ENCODE peak calls at places on chromosome 15, in six cellular contexts. One of them, this sample, is unnamed. For H3K9me2, the result is how much of the 10 kb centered on the place peaks cover.

GRCh38 chr15:97680606-97681220 is 279.8 kb upstream of the ARRDC4 start:
- DNase-seq in OCI-LY7: no peak
- DNase-seq in PC-3: no peak
- DNase-seq in HCT116: no peak
- DNase-seq in hepatocyte: peak
- DNase-seq in GM23338: no peak
- DNase-seq in this sample: no peak

GRCh38 chr15:38905634-38906033 is 341.0 kb upstream of the RASGRP1 start:
- DNase-seq in OCI-LY7: no peak
- DNase-seq in PC-3: no peak
- DNase-seq in HCT116: no peak
- DNase-seq in hepatocyte: no peak
- DNase-seq in GM23338: no peak
- DNase-seq in this sample: no peak

GRCh38 chr15:72685925-72686794 is at the start of the genes BBS4 and HIGD2B:
- DNase-seq in OCI-LY7: peak
- DNase-seq in PC-3: peak
- DNase-seq in HCT116: peak
- DNase-seq in hepatocyte: peak
- DNase-seq in GM23338: peak
- DNase-seq in this sample: peak

GRCh38 chr15:34701536-34701935 is 53.3 kb downstream of the GJD2 start:
- DNase-seq in OCI-LY7: no peak
- DNase-seq in PC-3: no peak
- DNase-seq in HCT116: no peak
- DNase-seq in hepatocyte: no peak
- DNase-seq in GM23338: peak
- DNase-seq in this sample: no peak

GRCh38 chr15:83843511-83843910 is 189.6 kb downstream of the ADAMTSL3 start:
- DNase-seq in OCI-LY7: no peak
- DNase-seq in PC-3: peak
- DNase-seq in HCT116: no peak
- DNase-seq in hepatocyte: no peak
- DNase-seq in GM23338: no peak
- DNase-seq in this sample: no peak

GRCh38 chr15:90665288-90666134 is 51.6 kb upstream of the BLM start:
- DNase-seq in OCI-LY7: peak
- DNase-seq in PC-3: peak
- DNase-seq in HCT116: peak
- DNase-seq in hepatocyte: no peak
- DNase-seq in GM23338: peak
- DNase-seq in this sample: peak

GRCh38 chr15:68781766-68782588 is 38.7 kb downstream of the ANP32A start:
- DNase-seq in OCI-LY7: no peak
- DNase-seq in PC-3: no peak
- DNase-seq in HCT116: no peak
- DNase-seq in hepatocyte: no peak
- DNase-seq in GM23338: no peak
- DNase-seq in this sample: no peak

GRCh38 chr15:89143503-89144162 is 55.4 kb downstream of the ABHD2 start:
- DNase-seq in OCI-LY7: no peak
- DNase-seq in PC-3: peak
- DNase-seq in HCT116: no peak
- DNase-seq in hepatocyte: no peak
- DNase-seq in GM23338: no peak
- DNase-seq in this sample: peak

GRCh38 chr15:83694030-83694429 is 40.1 kb downstream of the ADAMTSL3 start:
- DNase-seq in OCI-LY7: no peak
- DNase-seq in PC-3: peak
- DNase-seq in HCT116: no peak
- DNase-seq in hepatocyte: peak
- DNase-seq in GM23338: peak
- DNase-seq in this sample: peak

GRCh38 chr15:41323611-41324010 is 8.8 kb downstream of the OIP5 start:
- DNase-seq in OCI-LY7: no peak
- DNase-seq in PC-3: no peak
- DNase-seq in HCT116: no peak
- DNase-seq in hepatocyte: no peak
- DNase-seq in GM23338: no peak
- DNase-seq in this sample: no peak

GRCh38 chr15:42914728-42915497 is 5.7 kb downstream of the TTBK2 start:
- DNase-seq in OCI-LY7: no peak
- DNase-seq in PC-3: no peak
- DNase-seq in HCT116: no peak
- DNase-seq in hepatocyte: no peak
- DNase-seq in GM23338: no peak
- DNase-seq in this sample: no peak

GRCh38 chr15:78767331-78767951 is 43.8 kb downstream of the ADAMTS7 start:
- DNase-seq in OCI-LY7: peak
- DNase-seq in PC-3: no peak
- DNase-seq in HCT116: no peak
- DNase-seq in hepatocyte: no peak
- DNase-seq in GM23338: no peak
- DNase-seq in this sample: no peak

GRCh38 chr15:78302579-78302978 is 3.2 kb upstream of the SKIC8 start:
- DNase-seq in OCI-LY7: no peak
- DNase-seq in PC-3: peak
- DNase-seq in HCT116: no peak
- DNase-seq in hepatocyte: no peak
- DNase-seq in GM23338: no peak
- DNase-seq in this sample: peak

GRCh38 chr15:88648357-88649214 is 9.8 kb downstream of the ISG20 start:
- DNase-seq in OCI-LY7: no peak
- DNase-seq in PC-3: peak
- DNase-seq in HCT116: no peak
- DNase-seq in hepatocyte: peak
- DNase-seq in GM23338: no peak
- DNase-seq in this sample: no peak

GRCh38 chr15:42427429-42428223 is 63.3 kb downstream of the ZNF106 start:
- DNase-seq in OCI-LY7: no peak
- DNase-seq in PC-3: peak
- DNase-seq in HCT116: no peak
- DNase-seq in hepatocyte: no peak
- DNase-seq in GM23338: no peak
- DNase-seq in this sample: no peak

GRCh38 chr15:58867926-58868325 is 65.6 kb downstream of the SLTM start:
- DNase-seq in OCI-LY7: no peak
- DNase-seq in PC-3: no peak
- DNase-seq in HCT116: no peak
- DNase-seq in hepatocyte: no peak
- DNase-seq in GM23338: no peak
- DNase-seq in this sample: no peak

GRCh38 chr15:58864602-58865419 is 68.7 kb downstream of the SLTM start:
- DNase-seq in OCI-LY7: no peak
- DNase-seq in PC-3: no peak
- DNase-seq in HCT116: no peak
- DNase-seq in hepatocyte: peak
- DNase-seq in GM23338: peak
- DNase-seq in this sample: peak

GRCh38 chr15:58865420-58865880 is 68.0 kb downstream of the SLTM start:
- DNase-seq in OCI-LY7: no peak
- DNase-seq in PC-3: no peak
- DNase-seq in HCT116: no peak
- DNase-seq in hepatocyte: no peak
- DNase-seq in GM23338: peak
- DNase-seq in this sample: peak

DNA sequence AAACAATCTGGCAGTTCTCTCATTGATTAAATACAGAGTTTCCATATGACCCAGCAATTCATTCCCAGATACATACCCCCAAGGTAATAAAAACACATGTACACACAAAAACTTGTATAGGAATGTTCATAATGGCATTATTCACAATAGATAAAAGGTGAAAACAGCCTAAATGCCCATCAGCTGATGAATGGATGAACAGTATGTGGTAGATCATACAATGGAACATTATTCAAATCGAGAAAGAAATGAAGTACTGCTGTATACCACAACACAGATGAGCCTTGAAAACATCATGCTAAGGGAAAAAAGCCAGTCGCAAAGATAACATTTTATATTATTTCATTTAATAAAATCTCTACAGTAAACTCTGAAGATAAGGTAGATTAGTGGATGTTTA is 71.2 kb downstream of the SLTM start:
- DNase-seq in OCI-LY7: no peak
- DNase-seq in PC-3: no peak
- DNase-seq in HCT116: no peak
- DNase-seq in hepatocyte: no peak
- DNase-seq in GM23338: no peak
- DNase-seq in this sample: no peak
- H3K27ac ChIP-seq in OCI-LY7: no peak
- H3K27ac ChIP-seq in PC-3: no peak
- H3K27ac ChIP-seq in HCT116: no peak
- H3K27ac ChIP-seq in hepatocyte: no peak
- H3K27ac ChIP-seq in GM23338: no peak
- H3K27ac ChIP-seq in this sample: no peak

DNA sequence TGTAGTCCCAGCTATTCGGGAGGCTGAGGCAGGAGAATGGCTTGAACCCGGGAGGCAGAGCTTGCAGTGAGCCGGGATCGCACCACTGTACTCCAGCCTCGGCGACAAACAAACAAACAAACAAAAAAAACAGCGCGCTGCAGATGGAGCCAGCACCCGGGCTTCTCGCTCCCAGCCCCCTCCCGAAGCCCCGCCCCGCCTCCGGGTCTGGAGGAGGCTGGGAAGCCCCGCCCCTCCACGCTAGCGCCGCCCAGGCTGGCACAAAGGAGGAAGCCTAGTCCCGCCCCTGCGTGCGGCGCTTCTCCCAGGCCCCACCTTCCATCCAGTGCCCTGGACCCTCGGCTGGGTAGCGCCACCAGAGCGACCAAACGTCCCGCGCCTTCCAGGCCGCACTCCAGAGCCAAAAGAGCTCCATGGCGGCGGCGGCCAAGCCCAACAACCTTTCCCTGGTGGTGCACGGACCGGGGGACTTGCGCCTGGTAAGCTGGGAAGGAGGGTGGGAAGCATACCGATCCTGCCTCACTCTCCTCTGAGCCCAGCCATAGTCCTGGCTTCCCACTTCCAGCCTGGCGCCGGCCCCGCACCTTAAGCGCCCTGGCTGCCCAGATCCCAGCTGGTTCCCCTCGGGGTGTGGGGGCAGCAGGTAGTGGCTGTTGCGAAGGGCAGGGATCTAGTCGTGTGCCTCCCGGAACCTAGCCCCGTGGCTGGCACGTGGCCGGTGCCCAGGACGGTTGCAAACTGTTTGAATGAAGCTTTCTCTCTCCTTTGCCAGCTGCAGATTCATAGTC is at the start of gene SORD:
- DNase-seq in OCI-LY7: peak
- DNase-seq in PC-3: peak
- DNase-seq in HCT116: peak
- DNase-seq in hepatocyte: peak
- DNase-seq in GM23338: peak
- DNase-seq in this sample: peak
- TF ChIP-seq CTCF in OCI-LY7: no peak
- TF ChIP-seq CTCF in PC-3: no peak
- TF ChIP-seq CTCF in HCT116: no peak
- TF ChIP-seq CTCF in hepatocyte: no peak
- TF ChIP-seq CTCF in GM23338: no peak
- TF ChIP-seq CTCF in this sample: no peak

GRCh38 chr15:71357357-71357756 is 242.1 kb downstream of the THSD4 start:
- DNase-seq in OCI-LY7: no peak
- DNase-seq in PC-3: no peak
- DNase-seq in HCT116: no peak
- DNase-seq in hepatocyte: no peak
- DNase-seq in GM23338: no peak
- DNase-seq in this sample: no peak

GRCh38 chr15:71355268-71355667 is 240.0 kb downstream of the THSD4 start:
- DNase-seq in OCI-LY7: no peak
- DNase-seq in PC-3: no peak
- DNase-seq in HCT116: no peak
- DNase-seq in hepatocyte: no peak
- DNase-seq in GM23338: no peak
- DNase-seq in this sample: no peak

GRCh38 chr15:71357967-71358366 is 242.7 kb downstream of the THSD4 start:
- DNase-seq in OCI-LY7: no peak
- DNase-seq in PC-3: no peak
- DNase-seq in HCT116: no peak
- DNase-seq in hepatocyte: no peak
- DNase-seq in GM23338: no peak
- DNase-seq in this sample: no peak

GRCh38 chr15:71362556-71362955 is 247.3 kb downstream of the THSD4 start:
- DNase-seq in OCI-LY7: no peak
- DNase-seq in PC-3: no peak
- DNase-seq in HCT116: no peak
- DNase-seq in hepatocyte: no peak
- DNase-seq in GM23338: no peak
- DNase-seq in this sample: no peak

DNA sequence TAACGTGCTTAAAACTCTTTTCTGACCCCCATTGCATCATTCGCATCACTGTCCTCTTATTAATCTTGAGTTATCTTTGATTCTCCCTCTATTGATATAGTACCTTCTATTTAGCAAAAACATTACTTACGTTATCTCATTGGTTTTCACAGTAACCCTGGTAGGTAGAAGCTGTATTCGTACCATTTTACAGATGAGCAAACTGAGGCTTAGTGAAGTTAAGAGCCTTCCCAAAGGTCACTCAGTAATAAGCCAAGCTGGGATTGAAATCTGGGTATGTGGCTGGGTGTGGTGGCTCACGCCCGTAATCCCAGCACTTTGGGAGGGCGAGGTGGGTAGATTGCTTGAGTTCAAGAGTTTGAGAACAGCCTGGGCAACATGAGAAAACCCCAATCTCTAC is 244.0 kb downstream of the THSD4 start:
- DNase-seq in OCI-LY7: no peak
- DNase-seq in PC-3: no peak
- DNase-seq in HCT116: no peak
- DNase-seq in hepatocyte: no peak
- DNase-seq in GM23338: no peak
- DNase-seq in this sample: no peak
- H3K9me2 ChIP-seq in OCI-LY7: under half
- H3K9me2 ChIP-seq in PC-3: under half
- H3K9me2 ChIP-seq in HCT116: under half
- H3K9me2 ChIP-seq in hepatocyte: under half
- H3K9me2 ChIP-seq in GM23338: under half
- H3K9me2 ChIP-seq in this sample: under half

GRCh38 chr15:52288051-52288942 is 7.3 kb downstream of the MYO5C start:
- DNase-seq in OCI-LY7: no peak
- DNase-seq in PC-3: peak
- DNase-seq in HCT116: no peak
- DNase-seq in hepatocyte: peak
- DNase-seq in GM23338: no peak
- DNase-seq in this sample: peak

GRCh38 chr15:52288986-52289385 is 6.6 kb downstream of the MYO5C start:
- DNase-seq in OCI-LY7: no peak
- DNase-seq in PC-3: no peak
- DNase-seq in HCT116: no peak
- DNase-seq in hepatocyte: no peak
- DNase-seq in GM23338: no peak
- DNase-seq in this sample: no peak

GRCh38 chr15:52290800-52291199 is 4.8 kb downstream of the MYO5C start:
- DNase-seq in OCI-LY7: no peak
- DNase-seq in PC-3: no peak
- DNase-seq in HCT116: no peak
- DNase-seq in hepatocyte: no peak
- DNase-seq in GM23338: no peak
- DNase-seq in this sample: no peak

GRCh38 chr15:52290329-52290728 is 5.3 kb downstream of the MYO5C start:
- DNase-seq in OCI-LY7: peak
- DNase-seq in PC-3: no peak
- DNase-seq in HCT116: no peak
- DNase-seq in hepatocyte: no peak
- DNase-seq in GM23338: no peak
- DNase-seq in this sample: no peak

GRCh38 chr15:52289629-52290081 is 5.9 kb downstream of the MYO5C start:
- DNase-seq in OCI-LY7: no peak
- DNase-seq in PC-3: peak
- DNase-seq in HCT116: no peak
- DNase-seq in hepatocyte: no peak
- DNase-seq in GM23338: peak
- DNase-seq in this sample: peak
- H3K27ac ChIP-seq in OCI-LY7: no peak
- H3K27ac ChIP-seq in PC-3: peak
- H3K27ac ChIP-seq in HCT116: no peak
- H3K27ac ChIP-seq in hepatocyte: peak
- H3K27ac ChIP-seq in GM23338: no peak
- H3K27ac ChIP-seq in this sample: peak